ENCODE peak calls at places on chromosomes 5 and 9, in eight cellular contexts. R is HFF-Myc, O is neural progenitor cell, X is mesendoderm, N is tibial nerve, T is spleen, L is stomach, Q is aorta. W is an unnamed sample.

GRCh38 chr5:122352331-122352730 is 40.3 kb downstream of the SNCAIP start:
- DNase-seq in Q (no peak), X (no peak), L (no peak), O (no peak), T (no peak), N (no peak), R (no peak), W (no peak)

GRCh38 chr5:89255845-89256463 is 373.0 kb upstream of the MEF2C start:
- DNase-seq in L (no peak), N (no peak), O (peak), R (peak), X (peak), Q (no peak), T (no peak), W (no peak)

GRCh38 chr9:70924380-70924779 is 197.0 kb downstream of the TRPM3 start:
- DNase-seq in O (no peak), L (no peak), X (no peak), T (no peak), N (no peak), R (no peak), Q (no peak), W (no peak)

GRCh38 chr9:95511232-95511951 is 5.4 kb downstream of the PTCH1 start:
- DNase-seq in Q (no peak), L (peak), X (peak), N (peak), T (peak), R (no peak), O (peak), W (peak)

GRCh38 chr9:14652729-14653377 is 40.4 kb downstream of the ZDHHC21 start:
- DNase-seq in R (no peak), Q (no peak), T (no peak), N (no peak), O (peak), X (peak), L (no peak), W (no peak)

GRCh38 chr9:976805-977360 is 428 bp downstream of the DMRT3 start:
- DNase-seq in R (no peak), Q (no peak), L (no peak), O (peak), T (no peak), X (peak), N (no peak), W (no peak)

GRCh38 chr5:141366016-141366896 is 2.3 kb downstream of the PCDHGA5 start:
- DNase-seq in L (no peak), O (no peak), N (no peak), Q (no peak), R (no peak), T (no peak), X (no peak), W (no peak)

GRCh38 chr5:52788505-52788821 is 747 bp downstream of the ITGA1 start:
- DNase-seq in T (no peak), O (no peak), R (no peak), L (no peak), N (no peak), Q (no peak), X (no peak), W (no peak)

GRCh38 chr5:129359450-129359849 is 100.6 kb upstream of the ADAMTS19 start:
- DNase-seq in X (no peak), Q (no peak), T (no peak), N (no peak), O (no peak), R (no peak), L (no peak), W (no peak)

GRCh38 chr9:78130004-78130403 is 98.4 kb upstream of the GNAQ start:
- DNase-seq in Q (no peak), T (no peak), O (peak), N (peak), L (no peak), X (peak), R (no peak), W (no peak)

GRCh38 chr9:126337690-126338426 is 11.2 kb downstream of the MVB12B start:
- DNase-seq in Q (no peak), T (no peak), N (no peak), R (no peak), O (no peak), X (no peak), L (no peak), W (no peak)

GRCh38 chr5:78587775-78588291 is 60.7 kb downstream of the LHFPL2 start:
- DNase-seq in O (no peak), L (no peak), Q (no peak), T (no peak), N (no peak), R (no peak), X (no peak), W (no peak)

GRCh38 chr9:98017306-98017705 is 34.2 kb downstream of the ANP32B start:
- DNase-seq in Q (no peak), R (no peak), O (no peak), L (no peak), T (no peak), N (no peak), X (no peak), W (no peak)

GRCh38 chr9:19424176-19424779 is 15.5 kb downstream of the ACER2 start:
- DNase-seq in R (no peak), N (no peak), O (no peak), L (no peak), X (peak), Q (no peak), T (no peak), W (no peak)

GRCh38 chr9:134488901-134489280 is 152.7 kb upstream of the COL5A1 start:
- DNase-seq in T (peak), R (no peak), O (no peak), L (no peak), Q (peak), N (no peak), X (no peak), W (peak)

GRCh38 chr5:37638897-37639296 is 200.9 kb downstream of the GDNF start:
- DNase-seq in O (no peak), T (no peak), L (no peak), Q (no peak), N (no peak), X (no peak), R (no peak), W (no peak)

GRCh38 chr5:141843156-141843927 is 34.9 kb downstream of the PCDH1 start:
- DNase-seq in R (no peak), X (peak), Q (no peak), T (no peak), N (no peak), O (no peak), L (peak), W (no peak)

GRCh38 chr9:94511943-94512265 is 43.0 kb upstream of the PCAT7 start:
- DNase-seq in N (no peak), R (no peak), L (no peak), O (no peak), Q (no peak), T (no peak), X (no peak), W (no peak)

GRCh38 chr5:179373101-179373934 is 28.1 kb upstream of the ADAMTS2 start:
- DNase-seq in O (no peak), N (no peak), T (peak), X (peak), L (no peak), Q (peak), R (no peak), W (peak)
- H3K4me3 ChIP-seq in O (no peak), N (no peak), T (no peak), X (no peak), L (no peak), Q (no peak), R (no peak), W (no peak)

GRCh38 chr5:57777174-57777581 is 294.6 kb upstream of the ACTBL2 start:
- DNase-seq in X (peak), R (no peak), T (no peak), O (no peak), N (no peak), L (no peak), Q (no peak), W (no peak)

GRCh38 chr5:57780306-57780958 is 297.8 kb upstream of the ACTBL2 start:
- DNase-seq in O (no peak), Q (peak), T (peak), X (peak), L (no peak), N (no peak), R (no peak), W (no peak)

GRCh38 chr5:57780959-57781325 is 298.3 kb upstream of the ACTBL2 start:
- DNase-seq in T (no peak), L (no peak), R (no peak), O (no peak), X (no peak), Q (no peak), N (no peak), W (no peak)

GRCh38 chr5:57779383-57780223 is 297.0 kb upstream of the ACTBL2 start:
- DNase-seq in X (peak), R (peak), O (peak), T (no peak), Q (no peak), L (no peak), N (peak), W (no peak)

GRCh38 chr5:57778528-57779175 is 296.0 kb upstream of the ACTBL2 start:
- DNase-seq in T (no peak), L (no peak), X (peak), O (peak), R (no peak), Q (no peak), N (no peak), W (no peak)
- H3K4me3 ChIP-seq in T (no peak), L (no peak), X (no peak), O (no peak), R (no peak), Q (no peak), N (no peak), W (no peak)

GRCh38 chr5:7868773-7869473 is at the start of the genes FASTKD3 and MTRR:
- DNase-seq in N (peak), Q (peak), X (peak), L (peak), O (peak), R (peak), T (peak), W (peak)
- H3K4me3 ChIP-seq in N (peak), Q (peak), X (peak), L (peak), O (peak), R (peak), T (peak), W (peak)

GRCh38 chr5:107391787-107392186 is 278.9 kb downstream of the EFNA5 start:
- DNase-seq in Q (no peak), O (no peak), N (no peak), T (no peak), L (no peak), R (no peak), X (no peak), W (no peak)

GRCh38 chr5:107395632-107396350 is 274.9 kb downstream of the EFNA5 start:
- DNase-seq in T (no peak), N (no peak), R (no peak), Q (no peak), X (no peak), L (no peak), O (no peak), W (no peak)

GRCh38 chr5:107396351-107396690 is 274.4 kb downstream of the EFNA5 start:
- DNase-seq in Q (no peak), N (no peak), T (no peak), L (no peak), X (no peak), O (no peak), R (no peak), W (no peak)

GRCh38 chr5:107389769-107390168 is 281.0 kb downstream of the EFNA5 start:
- DNase-seq in O (no peak), Q (no peak), T (no peak), R (no peak), N (no peak), X (peak), L (no peak), W (no peak)

GRCh38 chr5:107393846-107394245 is 276.9 kb downstream of the EFNA5 start:
- DNase-seq in L (no peak), N (no peak), O (no peak), Q (no peak), T (no peak), X (no peak), R (peak), W (no peak)
- H3K4me3 ChIP-seq in L (no peak), N (no peak), O (no peak), Q (no peak), T (no peak), X (no peak), R (no peak), W (no peak)

GRCh38 chr5:113266227-113266912 is 168.4 kb downstream of the TSSK1B start:
- DNase-seq in N (no peak), L (no peak), X (peak), Q (no peak), T (no peak), R (no peak), O (no peak), W (no peak)
- H3K4me3 ChIP-seq in N (no peak), L (no peak), X (no peak), Q (no peak), T (no peak), R (no peak), O (no peak), W (no peak)

GRCh38 chr9:13493697-13494096 is 214.2 kb upstream of the MPDZ start:
- DNase-seq in R (no peak), N (peak), T (no peak), O (no peak), Q (no peak), X (no peak), L (no peak), W (no peak)

GRCh38 chr9:13487936-13488335 is 208.4 kb upstream of the MPDZ start:
- DNase-seq in X (no peak), T (no peak), N (no peak), L (no peak), R (no peak), O (no peak), Q (no peak), W (no peak)

GRCh38 chr9:13487498-13487897 is 208.0 kb upstream of the MPDZ start:
- DNase-seq in R (no peak), T (no peak), N (no peak), X (no peak), L (no peak), O (no peak), Q (no peak), W (no peak)

GRCh38 chr9:13491138-13491492 is 211.6 kb upstream of the MPDZ start:
- DNase-seq in T (no peak), X (no peak), R (no peak), L (no peak), Q (no peak), O (no peak), N (no peak), W (no peak)

GRCh38 chr9:13491493-13492424 is 212.3 kb upstream of the MPDZ start:
- DNase-seq in X (peak), L (no peak), Q (no peak), T (no peak), N (no peak), R (no peak), O (peak), W (no peak)
- H3K4me3 ChIP-seq in X (no peak), L (no peak), Q (no peak), T (no peak), N (no peak), R (no peak), O (no peak), W (no peak)

GRCh38 chr5:132012385-132013005 is 1.0 kb upstream of the ACSL6 start:
- DNase-seq in T (peak), Q (peak), O (peak), X (peak), L (peak), R (peak), N (no peak), W (peak)
- H3K4me3 ChIP-seq in T (no peak), Q (no peak), O (no peak), X (no peak), L (no peak), R (no peak), N (no peak), W (no peak)

W was measured in sigmoid colon.